ENCODE peak calls at places on chromosomes 11 and 22, in five cellular contexts. J, F, E, Z and N are unnamed samples.

GRCh38 chr22:30292069-30292970 is 3.0 kb upstream of the CASTOR1 start:
- DNase-seq in J (no peak), F (no peak), E (no peak), Z (no peak), N (no peak)

GRCh38 chr11:795638-796564 is 2.2 kb downstream of the SLC25A22 start:
- DNase-seq in J (no peak), F (no peak), E (no peak), Z (no peak), N (no peak)

GRCh38 chr11:109745996-109746625 is 324.1 kb downstream of the C11orf87 start:
- DNase-seq in J (no peak), F (no peak), E (no peak), Z (no peak), N (no peak)

GRCh38 chr22:43078522-43078921 is 10.7 kb downstream of the TTLL1 start:
- DNase-seq in J (no peak), F (no peak), E (no peak), Z (no peak), N (no peak)

GRCh38 chr11:88950975-88951374 is 114.8 kb downstream of the GRM5 start:
- DNase-seq in J (no peak), F (no peak), E (no peak), Z (no peak), N (no peak)

GRCh38 chr11:65041206-65042035 is at the start of gene SAC3D1:
- DNase-seq in J (no peak), F (peak; percentile 84), E (no peak), Z (peak; percentile 55), N (peak; percentile 19)

GRCh38 chr11:29481721-29482120 is 535.1 kb downstream of the KCNA4 start:
- DNase-seq in J (no peak), F (no peak), E (no peak), Z (no peak), N (no peak)

GRCh38 chr11:35484435-35484834 is 41.0 kb downstream of the PAMR1 start:
- DNase-seq in J (no peak), F (no peak), E (no peak), Z (no peak), N (no peak)

GRCh38 chr11:116725434-116726221 is 47.2 kb downstream of the BUD13 start:
- DNase-seq in J (no peak), F (no peak), E (no peak), Z (no peak), N (no peak)

GRCh38 chr11:68841718-68842426 is at the start of gene CPT1A:
- DNase-seq in J (no peak), F (peak; percentile 82), E (peak; percentile 39), Z (peak; percentile 83), N (no peak)

GRCh38 chr11:12902784-12903491 is 106.2 kb upstream of the RASSF10 start:
- DNase-seq in J (no peak), F (no peak), E (no peak), Z (no peak), N (no peak)

GRCh38 chr11:95793111-95793510 is 2.8 kb downstream of the CEP57 start:
- DNase-seq in J (no peak), F (no peak), E (no peak), Z (no peak), N (no peak)

GRCh38 chr11:392102-392777 is 1.8 kb upstream of the PKP3 start:
- DNase-seq in J (no peak), F (no peak), E (no peak), Z (no peak), N (no peak)

GRCh38 chr11:17918049-17918605 is 94.7 kb downstream of the SERGEF start:
- DNase-seq in J (no peak), F (no peak), E (no peak), Z (no peak), N (no peak)

GRCh38 chr11:36389811-36390210 is 93.7 kb downstream of the PRR5L start:
- DNase-seq in J (no peak), F (no peak), E (no peak), Z (no peak), N (no peak)

GRCh38 chr11:288328-289144 is at the start of gene PGGHG:
- DNase-seq in J (no peak), F (no peak), E (peak; percentile 40), Z (peak; percentile 86), N (no peak)

GRCh38 chr22:26606611-26607010 is 11.2 kb downstream of the CRYBB1 start:
- DNase-seq in J (no peak), F (no peak), E (no peak), Z (peak; percentile 34), N (no peak)

GRCh38 chr11:14642873-14643696 is 519 bp upstream of the PDE3B start:
- DNase-seq in J (no peak), F (no peak), E (peak; percentile 1), Z (no peak), N (no peak)

GRCh38 chr11:102117472-102118113 is 7.3 kb downstream of the YAP1 start:
- DNase-seq in J (no peak), F (no peak), E (no peak), Z (no peak), N (no peak)

GRCh38 chr11:18225906-18226305 is 10.7 kb downstream of the SAA4 start:
- DNase-seq in J (no peak), F (no peak), E (no peak), Z (no peak), N (no peak)

GRCh38 chr11:14904745-14905103 is 12.7 kb upstream of the CYP2R1 start:
- DNase-seq in J (peak; percentile 37), F (no peak), E (no peak), Z (peak; percentile 58), N (no peak)

GRCh38 chr11:64357904-64358535 is 942 bp upstream of the RPS6KA4 start:
- DNase-seq in J (no peak), F (no peak), E (no peak), Z (peak; percentile 58), N (no peak)

GRCh38 chr11:71284525-71285092 is 32.2 kb upstream of the SHANK2 start:
- DNase-seq in J (no peak), F (no peak), E (no peak), Z (no peak), N (no peak)

GRCh38 chr11:77602385-77603105 is 12.8 kb downstream of the AQP11 start:
- DNase-seq in J (no peak), F (no peak), E (no peak), Z (peak; percentile 42), N (no peak)

GRCh38 chr11:132300283-132300682 is 929.9 kb downstream of the NTM start:
- DNase-seq in J (no peak), F (no peak), E (no peak), Z (no peak), N (no peak)

GRCh38 chr22:46542011-46542985 is 4.9 kb upstream of the CELSR1 start:
- DNase-seq in J (no peak), F (no peak), E (peak; percentile 78), Z (peak; percentile 83), N (no peak)

GRCh38 chr11:41660585-41660984 is 201.1 kb upstream of the LRRC4C start:
- DNase-seq in J (no peak), F (peak; percentile 1), E (no peak), Z (no peak), N (no peak)

GRCh38 chr22:44665115-44665514 is 36.9 kb upstream of the PRR5 start:
- DNase-seq in J (no peak), F (no peak), E (no peak), Z (no peak), N (no peak)

GRCh38 chr11:33371049-33371448 is 113.9 kb downstream of the HIPK3 start:
- DNase-seq in J (no peak), F (no peak), E (no peak), Z (no peak), N (no peak)

GRCh38 chr11:118907749-118908106 is 18.0 kb downstream of the BCL9L start:
- DNase-seq in J (no peak), F (no peak), E (no peak), Z (no peak), N (no peak)

GRCh38 chr11:113184498-113184897 is 129.9 kb upstream of the TTC12 start:
- DNase-seq in J (no peak), F (no peak), E (no peak), Z (no peak), N (no peak)